ENCODE peak calls at places on chromosomes 3 and 15, in ten cellular contexts. I, H, B, Z, V, S, J, Y, P and G are unnamed samples.

GRCh38 chr3:40008796-40009195 is 199.4 kb downstream of the MYRIP start:
- DNase-seq in I (no peak), H (no peak), B (no peak), Z (no peak), V (no peak), S (no peak), J (no peak), Y (no peak), P (no peak), G (no peak)

GRCh38 chr15:33013827-33014445 is 180.6 kb downstream of the FMN1 start:
- DNase-seq in I (no peak), H (no peak), B (no peak), Z (no peak), V (no peak), S (no peak), J (peak), Y (peak), P (peak), G (no peak)

GRCh38 chr3:64022451-64023186 is 675 bp downstream of the PSMD6 start:
- DNase-seq in I (no peak), H (no peak), B (no peak), Z (no peak), V (no peak), S (no peak), J (peak), Y (peak), P (peak), G (peak)

GRCh38 chr3:125123906-125124305 is 68.1 kb upstream of the HEG1 start:
- DNase-seq in I (no peak), H (no peak), B (no peak), Z (no peak), V (no peak), S (no peak), J (no peak), Y (peak), P (peak), G (no peak)

GRCh38 chr15:27124287-27124830 is 153.4 kb downstream of the GABRG3 start:
- DNase-seq in I (no peak), H (no peak), B (no peak), Z (no peak), V (no peak), S (no peak), J (no peak), Y (no peak), P (peak), G (no peak)

GRCh38 chr3:98670020-98670419 is 76.6 kb upstream of the CPOX start:
- DNase-seq in I (no peak), H (no peak), B (no peak), Z (no peak), V (no peak), S (no peak), J (no peak), Y (no peak), P (no peak), G (no peak)

GRCh38 chr3:135516143-135516542 is 449.4 kb upstream of the PPP2R3A start:
- DNase-seq in I (no peak), H (no peak), B (no peak), Z (no peak), V (peak), S (no peak), J (peak), Y (peak), P (no peak), G (no peak)

GRCh38 chr15:52163321-52164190 is 27.6 kb downstream of the GNB5 start:
- DNase-seq in I (peak), H (no peak), B (no peak), Z (no peak), V (peak), S (peak), J (no peak), Y (no peak), P (no peak), G (no peak)

GRCh38 chr3:136750209-136750921 is 1.8 kb downstream of the STAG1 start:
- DNase-seq in I (no peak), H (no peak), B (no peak), Z (no peak), V (no peak), S (no peak), J (no peak), Y (peak), P (no peak), G (no peak)

GRCh38 chr15:89171136-89172072 is 50.0 kb downstream of the RLBP1 start:
- DNase-seq in I (no peak), H (no peak), B (peak), Z (no peak), V (peak), S (peak), J (peak), Y (peak), P (peak), G (peak)

GRCh38 chr3:113231391-113231790 is 20.0 kb downstream of the BOC start:
- DNase-seq in I (no peak), H (no peak), B (no peak), Z (no peak), V (no peak), S (no peak), J (peak), Y (peak), P (no peak), G (no peak)

GRCh38 chr15:64070106-64070505 is 23.5 kb downstream of the CIAO2A start:
- DNase-seq in I (no peak), H (no peak), B (no peak), Z (no peak), V (no peak), S (no peak), J (no peak), Y (no peak), P (no peak), G (no peak)

GRCh38 chr3:180881065-180881801 is 31.2 kb upstream of the FXR1 start:
- DNase-seq in I (no peak), H (no peak), B (no peak), Z (no peak), V (no peak), S (no peak), J (no peak), Y (no peak), P (no peak), G (no peak)

GRCh38 chr3:139846729-139847128 is 88.3 kb upstream of the CLSTN2 start:
- DNase-seq in I (no peak), H (no peak), B (no peak), Z (no peak), V (no peak), S (no peak), J (no peak), Y (no peak), P (no peak), G (no peak)

GRCh38 chr3:71089271-71089670 is 494.3 kb downstream of the FOXP1 start:
- DNase-seq in I (no peak), H (no peak), B (no peak), Z (no peak), V (no peak), S (no peak), J (peak), Y (no peak), P (no peak), G (no peak)

GRCh38 chr3:64625381-64625780 is 62.4 kb downstream of the ADAMTS9 start:
- DNase-seq in I (no peak), H (no peak), B (no peak), Z (no peak), V (no peak), S (no peak), J (no peak), Y (no peak), P (no peak), G (no peak)

GRCh38 chr3:64539451-64540196 is 148.2 kb downstream of the ADAMTS9 start:
- DNase-seq in I (no peak), H (peak), B (peak), Z (no peak), V (no peak), S (no peak), J (no peak), Y (peak), P (peak), G (no peak)

GRCh38 chr3:179677884-179678283 is 25.0 kb downstream of the USP13 start:
- DNase-seq in I (no peak), H (no peak), B (no peak), Z (no peak), V (no peak), S (no peak), J (no peak), Y (no peak), P (no peak), G (no peak)

GRCh38 chr3:43296565-43296964 is 10.2 kb downstream of the SNRK start:
- DNase-seq in I (no peak), H (no peak), B (peak), Z (no peak), V (no peak), S (no peak), J (peak), Y (peak), P (no peak), G (peak)

GRCh38 chr15:76935620-76936019 is 4.1 kb downstream of the RCN2 start:
- DNase-seq in I (no peak), H (no peak), B (no peak), Z (no peak), V (peak), S (no peak), J (no peak), Y (no peak), P (no peak), G (no peak)

GRCh38 chr15:60076055-60076454 is 71.9 kb downstream of the FOXB1 start:
- DNase-seq in I (no peak), H (no peak), B (no peak), Z (no peak), V (no peak), S (no peak), J (no peak), Y (no peak), P (no peak), G (no peak)

GRCh38 chr15:58985443-58985842 is 2.0 kb upstream of the RNF111 start:
- DNase-seq in I (peak), H (no peak), B (peak), Z (no peak), V (peak), S (peak), J (no peak), Y (peak), P (no peak), G (no peak)

GRCh38 chr3:169146112-169146665 is 517.3 kb downstream of the MECOM start:
- DNase-seq in I (peak), H (no peak), B (peak), Z (peak), V (peak), S (peak), J (peak), Y (peak), P (peak), G (peak)

GRCh38 chr3:170418422-170419300 is at the start of gene CLDN11:
- DNase-seq in I (no peak), H (peak), B (no peak), Z (no peak), V (peak), S (no peak), J (no peak), Y (peak), P (peak), G (no peak)

GRCh38 chr3:124467980-124468902 is 262.0 kb upstream of the UMPS start:
- DNase-seq in I (no peak), H (no peak), B (peak), Z (no peak), V (peak), S (no peak), J (peak), Y (peak), P (peak), G (no peak)

GRCh38 chr3:27861047-27862036 is 139.2 kb upstream of the EOMES start:
- DNase-seq in I (no peak), H (no peak), B (no peak), Z (no peak), V (no peak), S (no peak), J (no peak), Y (no peak), P (no peak), G (no peak)
- H3K4me3 ChIP-seq in I (no peak), H (no peak), B (no peak), Z (no peak), V (no peak), S (no peak), J (no peak), Y (no peak), P (no peak), G (no peak)

DNA sequence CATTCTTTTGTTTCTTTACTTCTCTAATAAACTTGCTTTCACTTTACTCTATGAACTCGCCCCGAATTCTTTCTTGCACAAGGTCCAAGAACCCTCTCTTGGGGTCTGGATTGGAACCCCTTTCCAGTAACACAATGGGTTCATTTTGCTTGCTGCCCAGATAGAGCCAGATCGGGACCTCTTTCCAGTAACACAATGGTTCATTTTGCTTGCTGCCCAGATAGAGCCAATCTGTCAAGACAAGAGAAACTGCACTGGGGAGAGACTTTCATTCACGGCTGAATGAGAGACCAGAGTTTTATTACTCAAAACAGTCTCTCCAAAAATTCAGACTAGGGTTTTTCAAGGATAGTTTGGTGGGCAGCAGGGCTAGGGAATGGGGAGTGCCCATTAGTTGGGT is 25.4 kb downstream of the METTL6 start:
- DNase-seq in I (no peak), H (no peak), B (no peak), Z (no peak), V (no peak), S (no peak), J (no peak), Y (no peak), P (no peak), G (no peak)
- H3K4me3 ChIP-seq in I (no peak), H (no peak), B (no peak), Z (no peak), V (no peak), S (no peak), J (no peak), Y (no peak), P (no peak), G (no peak)

DNA sequence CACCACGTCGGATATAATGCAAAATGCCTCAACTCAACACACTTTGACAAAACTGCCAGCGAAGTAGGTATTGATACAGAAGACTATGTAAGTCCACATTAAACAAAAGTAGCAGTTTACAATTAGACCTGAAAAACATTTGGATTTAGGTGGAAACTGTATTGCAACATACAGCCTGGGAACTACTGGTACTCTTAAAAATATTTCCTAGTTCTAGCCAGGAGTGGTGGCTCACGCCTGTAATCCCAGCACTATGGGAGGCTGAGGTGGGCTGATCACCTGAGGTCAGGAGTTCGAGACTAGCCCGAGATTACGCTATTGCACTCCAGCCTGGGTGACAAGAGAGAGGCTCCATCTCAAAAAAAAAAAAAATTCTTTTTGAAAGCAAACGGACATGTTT is 246.2 kb downstream of the ZBTB20 start:
- DNase-seq in I (no peak), H (no peak), B (no peak), Z (no peak), V (no peak), S (no peak), J (peak), Y (peak), P (no peak), G (no peak)
- H3K4me3 ChIP-seq in I (no peak), H (peak), B (no peak), Z (peak), V (no peak), S (no peak), J (peak), Y (peak), P (peak), G (no peak)

DNA sequence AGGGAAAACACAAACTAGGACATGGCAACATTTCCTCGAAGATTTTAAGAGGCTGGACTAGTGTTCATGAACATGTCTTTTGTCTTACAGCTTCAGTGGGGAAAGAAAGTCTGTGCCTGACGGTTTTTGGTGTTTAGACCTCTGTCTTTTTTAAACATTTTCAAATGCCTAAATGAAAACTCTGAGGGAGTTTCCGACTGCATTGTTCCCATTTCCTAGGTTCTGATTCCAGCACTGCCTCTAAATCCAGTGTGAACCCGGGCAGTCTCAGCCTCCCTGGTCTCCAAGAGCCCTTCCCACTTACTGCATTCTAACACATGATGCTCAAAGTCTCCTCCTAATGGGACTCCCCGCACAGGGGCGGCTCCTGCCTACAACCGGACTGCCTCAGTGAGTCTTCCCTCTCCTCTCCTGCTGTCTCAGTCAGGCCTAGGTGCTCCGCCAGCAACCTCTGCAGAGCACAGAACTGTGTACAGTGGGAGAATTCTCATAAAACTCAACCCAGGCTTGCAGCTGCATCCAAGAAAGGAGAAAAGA is 29.0 kb downstream of the TBC1D2B start:
- DNase-seq in I (no peak), H (no peak), B (no peak), Z (no peak), V (no peak), S (no peak), J (no peak), Y (no peak), P (no peak), G (no peak)
- H3K4me3 ChIP-seq in I (no peak), H (no peak), B (no peak), Z (no peak), V (no peak), S (no peak), J (no peak), Y (no peak), P (no peak), G (no peak)

DNA sequence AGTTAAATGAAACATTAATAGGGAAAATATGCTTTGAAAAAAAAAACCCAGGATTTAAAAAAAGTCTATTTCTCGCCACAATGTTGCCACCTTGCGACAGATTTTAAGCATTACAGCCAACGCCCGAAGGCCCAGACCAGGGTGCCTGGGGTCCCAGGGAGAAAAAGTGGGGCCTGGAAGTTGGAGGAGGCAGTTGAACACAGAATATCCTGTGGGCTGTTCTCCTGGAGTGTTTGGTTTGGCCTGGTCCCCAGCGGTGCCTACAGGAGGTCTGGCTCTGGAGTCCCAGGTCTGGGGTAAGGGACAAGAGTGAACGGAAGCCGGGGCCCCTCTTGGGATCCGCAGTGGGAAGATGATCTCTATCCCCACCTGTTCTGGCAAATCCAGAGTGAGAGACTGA is 3.4 kb downstream of the RNU6-1 start:
- DNase-seq in I (no peak), H (no peak), B (peak), Z (no peak), V (peak), S (no peak), J (peak), Y (peak), P (no peak), G (peak)
- H3K4me3 ChIP-seq in I (peak), H (no peak), B (no peak), Z (peak), V (peak), S (no peak), J (no peak), Y (peak), P (no peak), G (peak)